ENCODE peak calls at places on chromosomes 6 and 20, in seven cellular contexts. I, P, G, U, D, X and T are unnamed samples.

GRCh38 chr20:46364670-46365482 is 41.5 kb downstream of the ELMO2 start:
- DNase-seq in I (no peak), P (no peak), G (no peak), U (no peak), D (peak), X (no peak), T (no peak)

GRCh38 chr6:122788663-122789062 is 395 bp upstream of the SMPDL3A start:
- DNase-seq in I (no peak), P (no peak), G (no peak), U (no peak), D (no peak), X (peak), T (no peak)

GRCh38 chr20:34215711-34216381 is 25.4 kb upstream of the ASIP start:
- DNase-seq in I (peak), P (peak), G (peak), U (peak), D (peak), X (peak), T (peak)

GRCh38 chr20:53738039-53738944 is 144.7 kb upstream of the ZNF217 start:
- DNase-seq in I (peak), P (no peak), G (peak), U (peak), D (peak), X (peak), T (peak)

GRCh38 chr6:15950962-15951569 is 177.8 kb upstream of the MYLIP start:
- DNase-seq in I (no peak), P (no peak), G (no peak), U (no peak), D (no peak), X (no peak), T (no peak)

GRCh38 chr20:38373231-38373867 is 27.1 kb downstream of the LBP start:
- DNase-seq in I (no peak), P (no peak), G (no peak), U (no peak), D (no peak), X (no peak), T (peak)

GRCh38 chr6:39092124-39092523 is 22.9 kb downstream of the SAYSD1 start:
- DNase-seq in I (no peak), P (peak), G (no peak), U (peak), D (no peak), X (no peak), T (peak)

GRCh38 chr6:44076366-44077200 is 50.7 kb downstream of the MRPL14 start:
- DNase-seq in I (no peak), P (no peak), G (no peak), U (no peak), D (peak), X (no peak), T (no peak)

GRCh38 chr20:4160761-4161305 is 145.5 kb upstream of the RNF24 start:
- DNase-seq in I (no peak), P (no peak), G (peak), U (no peak), D (peak), X (no peak), T (no peak)

GRCh38 chr20:13863244-13863643 is 78.4 kb downstream of the NDUFAF5 start:
- DNase-seq in I (no peak), P (no peak), G (no peak), U (no peak), D (no peak), X (no peak), T (no peak)

GRCh38 chr20:56430471-56430870 is 18.4 kb downstream of the CASS4 start:
- DNase-seq in I (no peak), P (no peak), G (no peak), U (no peak), D (no peak), X (no peak), T (no peak)

GRCh38 chr6:90187437-90188049 is 109.1 kb downstream of the BACH2 start:
- DNase-seq in I (no peak), P (no peak), G (no peak), U (no peak), D (peak), X (no peak), T (no peak)

GRCh38 chr6:141580988-141581387 is 551.7 kb upstream of the GJE1 start:
- DNase-seq in I (no peak), P (no peak), G (peak), U (no peak), D (no peak), X (no peak), T (peak)

GRCh38 chr20:50844430-50845100 is 49.7 kb downstream of the BCAS4 start:
- DNase-seq in I (no peak), P (no peak), G (peak), U (no peak), D (peak), X (no peak), T (no peak)

GRCh38 chr6:170160031-170160627 is 130.7 kb downstream of the DLL1 start:
- DNase-seq in I (no peak), P (no peak), G (no peak), U (no peak), D (no peak), X (no peak), T (peak)

GRCh38 chr20:3616250-3616649 is 46.9 kb downstream of the GFRA4 start:
- DNase-seq in I (peak), P (no peak), G (peak), U (no peak), D (no peak), X (no peak), T (peak)

GRCh38 chr6:166418691-166419143 is 36.0 kb upstream of the MPC1 start:
- DNase-seq in I (no peak), P (no peak), G (no peak), U (no peak), D (no peak), X (no peak), T (no peak)

GRCh38 chr6:143123081-143123480 is 62.4 kb downstream of the AIG1 start:
- DNase-seq in I (no peak), P (no peak), G (no peak), U (no peak), D (no peak), X (no peak), T (no peak)

GRCh38 chr6:85323435-85324040 is 126.3 kb upstream of the NT5E start:
- DNase-seq in I (peak), P (peak), G (peak), U (peak), D (peak), X (peak), T (peak)

GRCh38 chr20:3135507-3136070 is 24.1 kb downstream of the FASTKD5 start:
- DNase-seq in I (no peak), P (no peak), G (peak), U (no peak), D (no peak), X (no peak), T (no peak)

GRCh38 chr6:94254689-94255088 is 835.3 kb upstream of the EPHA7 start:
- DNase-seq in I (no peak), P (no peak), G (no peak), U (no peak), D (peak), X (no peak), T (peak)

GRCh38 chr6:65199121-65199520 is 507.9 kb downstream of the EYS start:
- DNase-seq in I (no peak), P (no peak), G (no peak), U (no peak), D (no peak), X (no peak), T (no peak)

GRCh38 chr6:42984924-42985475 is 630 bp downstream of the PPP2R5D start:
- DNase-seq in I (no peak), P (no peak), G (no peak), U (no peak), D (peak), X (no peak), T (peak)

GRCh38 chr6:136024711-136025110 is 173.2 kb downstream of the PDE7B start:
- DNase-seq in I (no peak), P (no peak), G (no peak), U (no peak), D (no peak), X (no peak), T (no peak)

GRCh38 chr6:169752074-169752623 is 727 bp downstream of the ERMARD start:
- DNase-seq in I (peak), P (peak), G (no peak), U (no peak), D (peak), X (no peak), T (peak)

GRCh38 chr6:122438975-122439374 is 32.6 kb downstream of the SERINC1 start:
- DNase-seq in I (no peak), P (no peak), G (no peak), U (no peak), D (no peak), X (no peak), T (peak)

GRCh38 chr6:110944681-110945151 is 13.8 kb upstream of the GTF3C6 start:
- DNase-seq in I (no peak), P (no peak), G (peak), U (no peak), D (peak), X (peak), T (no peak)

GRCh38 chr6:39273394-39273793 is 40.8 kb downstream of the KCNK17 start:
- DNase-seq in I (peak), P (no peak), G (no peak), U (peak), D (no peak), X (no peak), T (no peak)

GRCh38 chr6:168793649-168794048 is 352.7 kb downstream of the SMOC2 start:
- DNase-seq in I (no peak), P (no peak), G (no peak), U (no peak), D (no peak), X (no peak), T (no peak)

GRCh38 chr20:59342017-59342957 is 41.9 kb downstream of the EDN3 start:
- DNase-seq in I (no peak), P (no peak), G (no peak), U (no peak), D (no peak), X (no peak), T (no peak)

GRCh38 chr20:50594591-50595432 is 84.6 kb downstream of the PTPN1 start:
- DNase-seq in I (peak), P (no peak), G (no peak), U (no peak), D (no peak), X (peak), T (peak)

GRCh38 chr6:117992856-117993255 is 85.8 kb downstream of the SLC35F1 start:
- DNase-seq in I (no peak), P (no peak), G (no peak), U (no peak), D (no peak), X (no peak), T (no peak)

GRCh38 chr6:88290432-88290831 is 124.3 kb upstream of the CNR1 start:
- DNase-seq in I (no peak), P (no peak), G (no peak), U (no peak), D (no peak), X (no peak), T (no peak)

DNA sequence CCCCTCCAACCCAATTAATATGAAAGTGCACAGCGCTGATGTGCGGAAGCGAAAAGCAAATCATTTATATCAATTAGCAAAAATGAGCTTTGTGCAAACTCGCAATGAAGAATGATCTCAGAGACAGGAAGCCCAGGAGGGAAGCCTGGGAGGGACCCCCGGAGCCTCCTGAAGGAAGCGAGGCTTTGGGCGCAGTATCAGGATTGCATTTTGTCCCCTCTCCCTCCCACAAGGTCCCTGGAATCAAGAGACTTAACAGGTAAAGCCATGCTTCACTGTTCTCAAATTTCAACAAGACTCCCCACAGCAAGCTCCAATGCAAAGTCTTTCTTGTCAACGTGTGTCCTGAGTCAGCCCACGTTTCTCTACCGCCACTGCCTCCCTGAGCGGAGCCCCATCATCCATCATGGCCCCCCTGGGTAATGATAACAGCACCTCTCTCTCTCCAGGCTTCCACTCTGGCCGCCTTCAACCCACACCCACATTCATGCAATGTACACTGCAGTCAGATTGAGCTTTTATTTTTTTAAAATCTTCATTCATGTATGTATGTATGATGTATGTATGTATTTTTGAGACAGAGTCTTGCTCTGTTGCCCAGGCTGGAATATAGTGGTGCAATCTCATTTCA is 245.3 kb downstream of the PREX1 start:
- DNase-seq in I (no peak), P (no peak), G (no peak), U (no peak), D (no peak), X (no peak), T (no peak)
- H3K23ac ChIP-seq in I (no peak), P (no peak), G (no peak), U (no peak), D (no peak), X (no peak), T (no peak)

GRCh38 chr20:41172296-41173140 is 35.2 kb downstream of the PLCG1 start:
- DNase-seq in I (peak), P (no peak), G (no peak), U (no peak), D (no peak), X (no peak), T (no peak)
- H3K23ac ChIP-seq in I (no peak), P (peak), G (no peak), U (no peak), D (peak), X (no peak), T (no peak)

GRCh38 chr6:105744815-105745214 is 341.3 kb upstream of the PRDM1 start:
- DNase-seq in I (no peak), P (no peak), G (peak), U (no peak), D (no peak), X (no peak), T (no peak)
- H3K23ac ChIP-seq in I (no peak), P (no peak), G (no peak), U (no peak), D (no peak), X (no peak), T (no peak)

DNA sequence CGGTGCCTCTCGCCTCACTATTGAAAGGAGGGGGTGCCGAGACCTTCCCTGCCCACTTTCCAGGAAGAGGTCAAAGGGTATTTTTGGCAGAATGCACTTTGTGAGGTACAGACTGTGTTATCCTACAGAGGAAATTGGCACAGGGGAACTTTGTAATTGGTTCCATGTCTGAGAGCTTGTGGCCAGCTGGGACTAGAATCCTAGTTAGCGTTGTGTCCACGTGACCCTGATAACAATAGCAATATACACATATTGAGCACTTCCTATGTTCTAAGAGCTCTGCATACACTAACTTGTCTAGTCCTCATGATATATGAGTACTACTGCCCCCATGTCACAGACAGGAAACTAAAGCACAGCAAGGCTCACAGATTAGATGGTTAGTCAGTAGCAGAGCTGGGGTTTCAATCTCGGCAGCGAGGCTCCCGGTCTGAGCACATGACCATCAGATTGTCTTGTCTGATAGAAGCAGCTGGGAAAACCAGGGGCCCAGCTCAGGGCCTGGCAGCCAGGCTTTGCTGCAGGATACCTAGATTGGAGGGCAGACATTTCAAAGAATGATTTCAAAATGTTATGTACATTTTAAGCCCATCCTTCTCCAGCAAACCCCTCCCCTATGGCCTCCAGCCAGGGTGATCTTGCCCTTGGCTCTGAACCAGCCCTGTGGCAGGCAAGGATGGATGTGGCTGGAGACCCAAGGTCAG is 1.4 kb downstream of the MAPK13 start:
- DNase-seq in I (no peak), P (no peak), G (peak), U (no peak), D (peak), X (no peak), T (peak)
- H3K23ac ChIP-seq in I (no peak), P (no peak), G (peak), U (no peak), D (no peak), X (no peak), T (no peak)